ENCODE peak calls at places on chromosome 11, in five cellular contexts. B is AG04450, D is left ventricle myocardium inferior, I is GM23248, J is fibroblast of lung. O is an unnamed sample. For H3K9me3, the result is how much of the 10 kb centered on the place peaks cover.

GRCh38 chr11:113014731-113015455 is 53.7 kb downstream of the NCAM1 start:
- DNase-seq in B (no peak), D (peak), I (peak), J (no peak), O (peak)

GRCh38 chr11:73784080-73784634 is 3.5 kb upstream of the MRPL48 start:
- DNase-seq in B (no peak), D (no peak), I (peak), J (no peak), O (no peak)

GRCh38 chr11:72114570-72114969 is 2.1 kb upstream of the ANAPC15 start:
- DNase-seq in B (no peak), D (no peak), I (peak), J (no peak), O (no peak)

GRCh38 chr11:45385844-45386243 is 99.7 kb upstream of the SYT13 start:
- DNase-seq in B (no peak), D (no peak), I (no peak), J (no peak), O (no peak)

GRCh38 chr11:69104856-69105395 is 50.8 kb upstream of the SMIM38 start:
- DNase-seq in B (no peak), D (no peak), I (no peak), J (no peak), O (peak)

GRCh38 chr11:58127350-58127749 is 2.0 kb upstream of the OR9I1 start:
- DNase-seq in B (no peak), D (no peak), I (no peak), J (peak), O (no peak)

GRCh38 chr11:96014234-96014633 is 90.3 kb upstream of the MTMR2 start:
- DNase-seq in B (no peak), D (no peak), I (peak), J (peak), O (no peak)

GRCh38 chr11:93100211-93100610 is 97.6 kb downstream of the SLC36A4 start:
- DNase-seq in B (no peak), D (no peak), I (peak), J (peak), O (no peak)

GRCh38 chr11:36702330-36703054 is 104.5 kb upstream of the RAG2 start:
- DNase-seq in B (peak), D (no peak), I (peak), J (peak), O (no peak)

GRCh38 chr11:6782720-6783119 is at the start of gene OR2AG1:
- DNase-seq in B (no peak), D (no peak), I (no peak), J (no peak), O (no peak)

GRCh38 chr11:74726547-74727182 is 4.6 kb downstream of the CHRDL2 start:
- DNase-seq in B (peak), D (peak), I (peak), J (peak), O (peak)

GRCh38 chr11:73168925-73169579 is 26.9 kb upstream of the FCHSD2 start:
- DNase-seq in B (no peak), D (no peak), I (no peak), J (no peak), O (peak)

GRCh38 chr11:27468643-27469332 is 3.8 kb downstream of the LGR4 start:
- DNase-seq in B (no peak), D (no peak), I (peak), J (peak), O (no peak)

GRCh38 chr11:57781529-57781943 is 19.9 kb downstream of the CTNND1 start:
- DNase-seq in B (no peak), D (no peak), I (no peak), J (no peak), O (no peak)

GRCh38 chr11:64835616-64836447 is 8.6 kb downstream of the CDC42BPG start:
- DNase-seq in B (no peak), D (no peak), I (no peak), J (no peak), O (no peak)

GRCh38 chr11:128039140-128040021 is 548.0 kb downstream of the ETS1 start:
- DNase-seq in B (no peak), D (no peak), I (peak), J (peak), O (peak)
- H3K4me3 ChIP-seq in B (no peak), D (no peak), I (peak), J (no peak), O (no peak)

GRCh38 chr11:48669146-48669545 is 180.6 kb downstream of the OR4A47 start:
- DNase-seq in B (no peak), D (no peak), I (no peak), J (no peak), O (no peak)
- H3K9me3 ChIP-seq in B (under half), D (half or more), I (under half), J (under half), O (under half)

GRCh38 chr11:17719940-17720795 is 797 bp downstream of the MYOD1 start:
- DNase-seq in B (no peak), D (no peak), I (peak), J (peak), O (peak)

GRCh38 chr11:17718510-17718962 is 835 bp upstream of the MYOD1 start:
- DNase-seq in B (no peak), D (no peak), I (no peak), J (no peak), O (no peak)

GRCh38 chr11:17716807-17717206 is 2.6 kb upstream of the MYOD1 start:
- DNase-seq in B (no peak), D (no peak), I (no peak), J (no peak), O (no peak)

GRCh38 chr11:17719028-17719939 is at the start of gene MYOD1:
- DNase-seq in B (no peak), D (no peak), I (peak), J (peak), O (peak)

DNA sequence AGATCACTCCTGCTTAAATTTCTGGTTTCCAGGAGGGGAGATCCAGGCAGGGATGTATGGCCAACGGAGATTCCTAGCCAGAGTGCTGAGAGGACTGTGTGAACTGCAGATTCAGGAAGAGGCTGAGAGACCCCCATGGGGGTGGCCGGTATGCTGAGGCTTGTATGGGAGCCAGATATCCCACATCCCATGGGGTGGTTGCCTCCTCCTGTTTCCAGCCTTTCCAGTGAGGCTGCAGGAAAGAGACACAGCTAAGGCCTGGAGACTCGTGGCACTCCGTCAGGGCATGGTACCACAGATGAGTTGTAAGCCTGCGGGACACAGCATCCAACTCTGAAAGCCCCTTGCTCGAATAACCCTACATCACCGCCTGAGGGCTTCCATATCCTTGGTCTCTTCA is 1.4 kb upstream of the MYOD1 start:
- DNase-seq in B (no peak), D (no peak), I (no peak), J (no peak), O (no peak)
- H3K4me3 ChIP-seq in B (no peak), D (no peak), I (no peak), J (no peak), O (peak)

GRCh38 chr11:3357302-3357701 is 21.6 kb downstream of the ZNF195 start:
- DNase-seq in B (no peak), D (no peak), I (no peak), J (no peak), O (no peak)
- H3K9me3 ChIP-seq in B (half or more), D (half or more), I (under half), J (under half), O (half or more)

GRCh38 chr11:129313588-129314288 is 61.9 kb upstream of the BARX2 start:
- DNase-seq in B (no peak), D (no peak), I (peak), J (peak), O (no peak)
- H3K4me3 ChIP-seq in B (peak), D (peak), I (peak), J (no peak), O (no peak)

DNA sequence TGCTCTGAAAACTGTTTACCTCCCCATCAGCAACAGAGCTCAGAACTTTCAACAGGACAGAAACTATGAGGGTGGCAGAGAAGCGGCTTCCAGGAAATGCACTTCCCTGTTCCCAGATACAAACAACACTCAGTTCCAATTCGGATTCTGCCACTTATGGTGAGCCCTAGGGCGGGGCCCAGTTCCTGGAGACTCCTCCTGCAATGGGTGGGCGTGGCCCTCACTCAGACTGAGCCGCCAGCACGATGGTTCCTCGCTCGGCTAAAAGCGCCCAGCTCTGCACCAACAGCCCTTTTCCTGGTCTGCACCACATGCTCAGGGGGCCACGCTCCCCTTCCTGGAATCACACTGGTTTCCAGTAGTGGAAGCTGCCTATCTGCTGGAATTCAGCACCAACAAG is 314.1 kb downstream of the CTTN start:
- DNase-seq in B (no peak), D (no peak), I (peak), J (no peak), O (no peak)
- H3K9me3 ChIP-seq in B (half or more), D (under half), I (under half), J (under half), O (under half)

DNA sequence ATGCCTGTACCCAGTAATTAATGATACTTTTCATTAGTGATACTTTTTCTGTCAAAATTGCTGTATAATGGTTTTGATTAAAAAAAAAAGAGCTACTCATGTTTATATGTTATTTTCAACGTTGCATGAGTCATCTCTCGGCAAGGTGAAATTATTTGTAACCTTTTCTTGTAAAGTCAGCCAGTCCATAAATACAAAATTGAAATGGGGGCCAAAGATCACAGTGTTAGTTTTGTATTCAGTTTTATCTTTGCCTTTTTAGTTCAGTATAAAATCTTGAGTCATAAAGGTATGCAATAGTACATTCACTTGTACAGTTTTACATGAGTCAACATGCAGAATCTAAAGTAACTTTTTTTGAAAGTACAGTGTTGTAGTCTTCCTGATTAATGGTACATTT is 4.3 kb downstream of the ARHGEF12 start:
- DNase-seq in B (no peak), D (no peak), I (peak), J (no peak), O (no peak)
- H3K4me3 ChIP-seq in B (peak), D (peak), I (peak), J (peak), O (peak)

GRCh38 chr11:134463716-134464115 is 51.7 kb upstream of the B3GAT1 start:
- DNase-seq in B (no peak), D (no peak), I (no peak), J (no peak), O (no peak)

GRCh38 chr11:134466035-134466908 is 54.2 kb upstream of the B3GAT1 start:
- DNase-seq in B (no peak), D (no peak), I (no peak), J (no peak), O (no peak)

GRCh38 chr11:134464981-134465730 is 53.1 kb upstream of the B3GAT1 start:
- DNase-seq in B (no peak), D (no peak), I (no peak), J (no peak), O (no peak)

GRCh38 chr11:134461621-134462020 is 49.6 kb upstream of the B3GAT1 start:
- DNase-seq in B (no peak), D (no peak), I (no peak), J (no peak), O (no peak)

DNA sequence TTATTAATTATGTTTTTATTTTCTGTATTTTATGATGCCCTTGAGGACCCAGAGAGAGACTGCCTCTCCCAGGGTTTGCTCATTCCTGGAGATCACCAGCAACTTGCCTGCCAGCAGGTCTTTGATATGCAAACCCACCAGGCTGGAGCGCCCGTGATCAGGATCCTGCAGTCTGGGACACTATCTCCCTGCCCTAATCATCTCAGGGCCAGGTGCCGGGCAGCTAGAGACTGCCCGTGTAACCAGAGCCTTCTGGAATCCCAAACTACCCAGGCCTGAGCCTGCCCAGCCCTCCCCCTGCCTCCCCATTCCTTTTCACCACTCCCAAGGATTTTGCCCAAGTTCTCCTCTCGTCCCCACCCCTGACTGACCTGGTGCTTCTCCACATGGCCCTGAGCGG is 52.2 kb upstream of the B3GAT1 start:
- DNase-seq in B (no peak), D (no peak), I (no peak), J (no peak), O (no peak)
- H3K9me3 ChIP-seq in B (half or more), D (under half), I (under half), J (under half), O (under half)

GRCh38 chr11:103904324-103904667 is 132.1 kb upstream of the DDI1 start:
- DNase-seq in B (no peak), D (no peak), I (no peak), J (no peak), O (no peak)

GRCh38 chr11:103906291-103906850 is 130.1 kb upstream of the DDI1 start:
- DNase-seq in B (no peak), D (no peak), I (no peak), J (no peak), O (no peak)

GRCh38 chr11:103907136-103907535 is 129.3 kb upstream of the DDI1 start:
- DNase-seq in B (no peak), D (no peak), I (no peak), J (no peak), O (no peak)

GRCh38 chr11:103910721-103911120 is 125.7 kb upstream of the DDI1 start:
- DNase-seq in B (no peak), D (no peak), I (no peak), J (no peak), O (no peak)

DNA sequence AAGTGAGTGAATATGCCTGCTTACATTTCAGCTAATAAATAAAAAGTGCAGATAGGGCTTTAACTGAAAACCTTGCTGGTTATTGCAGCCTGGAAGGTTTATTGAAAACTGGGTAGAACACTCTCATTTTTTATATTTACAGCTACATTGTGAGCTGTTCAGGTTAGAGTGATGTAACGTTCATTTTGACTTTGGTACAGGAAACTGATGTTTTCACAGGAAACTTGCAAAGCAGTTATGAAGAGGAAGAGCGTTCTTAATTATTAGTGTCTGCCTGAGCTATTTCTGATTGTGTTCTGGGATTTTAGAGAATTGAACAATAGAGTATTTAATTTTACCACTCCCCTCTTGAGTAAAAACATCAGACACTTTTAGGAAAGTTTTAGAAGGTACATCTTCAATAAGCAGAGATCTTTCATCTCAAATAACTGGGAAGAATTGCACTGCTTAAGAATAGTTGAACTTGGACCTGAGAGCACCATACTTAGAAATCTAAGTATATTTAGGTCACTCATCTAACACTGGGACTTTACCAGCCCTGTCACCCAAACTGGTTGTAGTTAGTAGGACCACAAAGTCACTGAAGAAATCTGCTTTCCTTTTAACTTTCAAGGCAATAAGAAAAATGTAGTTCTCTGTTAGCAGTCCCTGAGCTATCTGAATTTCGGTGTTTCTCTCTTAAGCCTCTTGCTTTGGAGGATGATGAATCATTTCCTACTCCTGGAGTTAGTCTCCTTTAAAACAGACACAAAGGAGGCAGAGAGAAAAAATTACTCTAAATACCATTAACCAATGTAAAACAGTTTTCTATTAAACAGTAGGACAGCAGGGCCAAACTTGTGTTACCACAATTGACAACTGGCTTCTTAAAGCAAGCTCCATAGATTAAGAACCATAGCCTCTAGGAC is 128.6 kb upstream of the DDI1 start:
- DNase-seq in B (no peak), D (no peak), I (peak), J (peak), O (no peak)
- H3K4me3 ChIP-seq in B (no peak), D (peak), I (no peak), J (no peak), O (no peak)

GRCh38 chr11:41947392-41947791 is 487.9 kb upstream of the LRRC4C start:
- DNase-seq in B (no peak), D (no peak), I (no peak), J (no peak), O (no peak)
- H3K9me3 ChIP-seq in B (under half), D (under half), I (under half), J (under half), O (under half)

O was measured in psoas muscle.